ENCODE peak calls at places on chromosomes 2 and 18, in four cellular contexts. Z is H1, O is HCT116, W is prostate gland. L is an unnamed sample.

GRCh38 chr2:118168606-118169005 is 80.3 kb downstream of the INSIG2 start:
- DNase-seq in O (no peak), W (no peak), Z (no peak), L (no peak)

GRCh38 chr2:5914831-5915611 is 222.8 kb downstream of the SOX11 start:
- DNase-seq in O (no peak), W (no peak), Z (no peak), L (no peak)

GRCh38 chr2:170770008-170770303 is 222 bp upstream of the ERICH2 start:
- DNase-seq in W (no peak), Z (no peak), O (no peak), L (no peak)

GRCh38 chr2:169276045-169276444 is 86.3 kb downstream of the LRP2 start:
- DNase-seq in Z (no peak), O (peak; percentile 13), W (no peak), L (no peak)

GRCh38 chr2:197615033-197615652 is 60.2 kb downstream of the RFTN2 start:
- DNase-seq in O (peak; percentile 18), Z (no peak), W (peak; percentile 54), L (no peak)

GRCh38 chr2:222774941-222775340 is 85.9 kb upstream of the ACSL3 start:
- DNase-seq in W (no peak), Z (no peak), O (no peak), L (no peak)

GRCh38 chr2:235544687-235544965 is 50.8 kb downstream of the AGAP1 start:
- DNase-seq in W (peak; percentile 33), Z (no peak), O (no peak), L (no peak)

GRCh38 chr2:160205511-160205910 is 5.4 kb upstream of the ITGB6 start:
- DNase-seq in W (peak; percentile 87), O (peak; percentile 99), Z (no peak), L (peak; percentile 85)

GRCh38 chr2:38074047-38074774 is 1.7 kb downstream of the CYP1B1 start:
- DNase-seq in O (no peak), Z (no peak), W (no peak), L (no peak)

GRCh38 chr2:147628971-147629421 is 215.8 kb upstream of the ACVR2A start:
- DNase-seq in O (no peak), Z (no peak), W (no peak), L (no peak)

GRCh38 chr2:234968633-234969328 is 17.0 kb downstream of the SH3BP4 start:
- DNase-seq in O (no peak), W (no peak), Z (no peak), L (no peak)

GRCh38 chr2:179348921-179349320 is 84.3 kb upstream of the SESTD1 start:
- DNase-seq in W (no peak), Z (no peak), O (no peak), L (no peak)

GRCh38 chr2:27587025-27587424 is 4.2 kb downstream of the ZNF512 start:
- DNase-seq in O (no peak), Z (no peak), W (no peak), L (no peak)

GRCh38 chr2:98903767-98904485 is 32.1 kb downstream of the CRACDL start:
- DNase-seq in O (no peak), W (no peak), Z (no peak), L (no peak)

GRCh38 chr2:143668236-143668635 is 539.0 kb downstream of the ARHGAP15 start:
- DNase-seq in O (no peak), Z (no peak), W (no peak), L (no peak)

GRCh38 chr2:16719409-16719808 is 53.8 kb upstream of the CYRIA start:
- DNase-seq in W (no peak), Z (no peak), O (no peak), L (no peak)

GRCh38 chr2:1977655-1978054 is 233.3 kb upstream of the PXDN start:
- DNase-seq in Z (no peak), W (no peak), O (no peak), L (no peak)
- TF ChIP-seq POLR2A in Z (no peak), W (no peak), O (no peak), L (no peak)

GRCh38 chr2:47682231-47682749 is 100.7 kb upstream of the MSH6 start:
- DNase-seq in Z (no peak), W (no peak), O (no peak), L (no peak)

GRCh38 chr2:47686018-47686417 is 96.9 kb upstream of the MSH6 start:
- DNase-seq in O (no peak), W (no peak), Z (no peak), L (no peak)

GRCh38 chr2:47690132-47690531 is 92.8 kb upstream of the MSH6 start:
- DNase-seq in W (no peak), O (no peak), Z (no peak), L (no peak)

GRCh38 chr2:47688561-47688960 is 94.4 kb upstream of the MSH6 start:
- DNase-seq in W (no peak), Z (no peak), O (no peak), L (no peak)

DNA sequence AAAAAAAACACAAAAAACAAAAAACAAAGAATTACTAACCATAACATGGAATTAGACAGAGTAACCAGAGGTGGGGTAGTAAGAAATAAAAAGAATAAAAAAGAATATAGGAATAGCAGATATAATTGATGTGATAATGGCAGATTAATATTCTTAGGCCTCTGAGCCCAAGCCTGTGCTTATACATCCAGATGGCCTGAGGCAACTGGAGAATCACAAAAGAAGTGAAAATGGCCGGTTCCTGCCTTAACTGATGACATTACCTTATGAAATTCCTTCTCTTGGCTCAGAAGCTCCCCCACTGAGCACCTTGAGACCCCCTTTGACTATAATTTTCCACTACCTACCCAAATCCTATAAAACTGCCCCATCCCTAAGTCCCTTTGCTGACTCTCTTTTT is 95.1 kb upstream of the MSH6 start:
- DNase-seq in O (no peak), W (no peak), Z (no peak), L (no peak)
- TF ChIP-seq POLR2AphosphoS5 in O (no peak), W (no peak), Z (no peak), L (no peak)

GRCh38 chr2:240595381-240596079 is 9.0 kb downstream of the CAPN10 start:
- DNase-seq in Z (peak; percentile 17), O (no peak), W (no peak), L (no peak)
- H3K36me3 ChIP-seq in Z (peaks cover 12% of the 10 kb centered on the region), O (no peaks in the 10 kb centered on the region), W (no peaks in the 10 kb centered on the region), L (peaks cover 91% of the 10 kb centered on the region)

GRCh38 chr18:36186461-36187137 is 698 bp upstream of the MOCOS start:
- DNase-seq in Z (no peak), W (no peak), O (no peak), L (peak; percentile 40)

GRCh38 chr18:36187826-36188721 is 777 bp downstream of the MOCOS start:
- DNase-seq in Z (no peak), W (no peak), O (peak; percentile 28), L (peak; percentile 30)

GRCh38 chr18:36188912-36189311 is 1.6 kb downstream of the MOCOS start:
- DNase-seq in Z (no peak), W (no peak), O (no peak), L (no peak)

GRCh38 chr18:36185901-36186460 is 1.3 kb upstream of the MOCOS start:
- DNase-seq in Z (no peak), O (no peak), W (no peak), L (no peak)

DNA sequence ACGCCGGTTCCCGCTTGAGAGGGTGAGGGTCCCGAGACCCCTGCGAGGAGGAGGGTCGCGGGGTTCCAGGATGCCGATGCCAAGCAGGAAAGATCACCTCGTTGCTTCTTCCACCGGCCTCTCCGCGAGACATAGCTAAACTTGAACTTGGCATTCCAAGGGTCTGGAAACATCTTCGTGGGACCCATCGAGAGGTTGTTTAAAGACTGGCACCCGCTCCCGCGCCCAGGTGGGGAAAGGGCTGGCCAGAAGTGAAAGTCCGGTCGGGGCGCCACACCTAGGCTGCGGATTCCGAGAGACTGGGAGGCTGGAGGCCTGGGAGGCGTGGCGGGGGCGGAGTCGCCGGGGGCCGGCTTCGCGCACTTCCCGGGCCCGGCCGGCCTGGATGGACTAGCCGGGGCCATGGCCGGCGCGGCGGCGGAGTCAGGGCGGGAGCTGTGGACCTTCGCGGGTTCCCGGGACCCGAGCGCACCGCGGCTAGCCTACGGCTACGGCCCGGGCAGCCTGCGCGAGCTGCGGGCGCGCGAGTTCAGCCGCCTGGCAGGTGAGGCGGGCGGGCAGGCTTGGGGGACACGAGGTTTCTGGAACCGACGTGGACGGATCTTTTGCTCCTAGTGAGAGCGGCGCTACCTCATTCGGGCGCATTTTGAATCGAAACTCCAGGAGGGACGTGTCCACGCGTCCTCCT is at the start of gene MOCOS:
- DNase-seq in O (peak; percentile 29), Z (no peak), W (peak; percentile 72), L (peak; percentile 89)
- TF ChIP-seq POLR2A in O (peak; percentile 66), Z (no peak), W (peak; percentile 69), L (no peak)

GRCh38 chr18:63157293-63158011 is 162.1 kb downstream of the BCL2 start:
- DNase-seq in Z (no peak), W (no peak), O (no peak), L (no peak)
- TF ChIP-seq POLR2AphosphoS5 in Z (no peak), W (peak; percentile 39), O (no peak), L (no peak)

GRCh38 chr2:216114476-216115223 is 5.5 kb downstream of the XRCC5 start:
- DNase-seq in O (peak; percentile 98), Z (peak; percentile 98), W (peak; percentile 98), L (peak; percentile 99)
- H3K36me3 ChIP-seq in O (peaks cover 52% of the 10 kb centered on the region), Z (peaks cover 73% of the 10 kb centered on the region), W (no peaks in the 10 kb centered on the region), L (peaks cover 70% of the 10 kb centered on the region)

GRCh38 chr2:71851094-71851755 is 296.4 kb downstream of the CYP26B1 start:
- DNase-seq in W (no peak), O (no peak), Z (no peak), L (no peak)
- TF ChIP-seq POLR2A in W (no peak), O (no peak), Z (no peak), L (no peak)